ENCODE peak calls at places on chromosomes 7 and 10, in four cellular contexts. E is tibial nerve, I is mucosa of descending colon, Z is HCT116. Q is an unnamed sample. For H3K36me3, the result is how much of the 10 kb centered on the place peaks cover.

GRCh38 chr7:114180556-114181266 is 233.9 kb upstream of the FOXP2 start:
- DNase-seq in E (no peak), I (no peak), Z (no peak), Q (no peak)

GRCh38 chr7:50463035-50463434 is 12.9 kb upstream of the FIGNL1 start:
- DNase-seq in E (no peak), I (no peak), Z (no peak), Q (no peak)

GRCh38 chr7:28674359-28674782 is 262.1 kb downstream of the CREB5 start:
- DNase-seq in E (no peak), I (no peak), Z (no peak), Q (no peak)

GRCh38 chr10:73837072-73837471 is 25.7 kb upstream of the NDST2 start:
- DNase-seq in E (no peak), I (no peak), Z (no peak), Q (no peak)

GRCh38 chr10:47137311-47137851 is 162.6 kb upstream of the GDF10 start:
- DNase-seq in E (no peak), I (no peak), Z (peak), Q (peak)

GRCh38 chr7:29606287-29606721 is 42.7 kb downstream of the PRR15 start:
- DNase-seq in E (no peak), I (no peak), Z (no peak), Q (no peak)

GRCh38 chr7:94602181-94602580 is 53.8 kb downstream of the SGCE start:
- DNase-seq in E (no peak), I (no peak), Z (no peak), Q (no peak)

GRCh38 chr7:76262683-76263402 is 39.6 kb upstream of the HSPB1 start:
- DNase-seq in E (peak), I (peak), Z (peak), Q (peak)

GRCh38 chr7:101558742-101559325 is 70.3 kb downstream of the MYL10 start:
- DNase-seq in E (no peak), I (no peak), Z (no peak), Q (no peak)

GRCh38 chr7:78850093-78850740 is 603.2 kb downstream of the MAGI2 start:
- DNase-seq in E (no peak), I (no peak), Z (no peak), Q (no peak)

GRCh38 chr7:36272567-36273269 is 116.9 kb upstream of the ANLN start:
- DNase-seq in E (no peak), I (no peak), Z (no peak), Q (no peak)

GRCh38 chr10:79487296-79488194 is 24.8 kb upstream of the EIF5AL1 start:
- DNase-seq in E (peak), I (peak), Z (peak), Q (no peak)

GRCh38 chr7:46360811-46361210 is 439.7 kb upstream of the IGFBP3 start:
- DNase-seq in E (no peak), I (no peak), Z (no peak), Q (no peak)

GRCh38 chr10:98135222-98135899 is 904 bp downstream of the R3HCC1L start:
- DNase-seq in E (no peak), I (no peak), Z (no peak), Q (no peak)

GRCh38 chr7:127678330-127678729 is 26.3 kb downstream of the SND1 start:
- DNase-seq in E (no peak), I (no peak), Z (no peak), Q (no peak)

GRCh38 chr10:114060456-114060855 is 16.8 kb downstream of the ADRB1 start:
- DNase-seq in E (no peak), I (no peak), Z (no peak), Q (no peak)

GRCh38 chr7:47482013-47482761 is 99.7 kb downstream of the TNS3 start:
- DNase-seq in E (no peak), I (no peak), Z (no peak), Q (peak)

GRCh38 chr10:43350139-43350538 is 21.3 kb upstream of the FXYD4 start:
- DNase-seq in E (no peak), I (no peak), Z (no peak), Q (no peak)

GRCh38 chr10:48464871-48465736 is 139.8 kb downstream of the ARHGAP22 start:
- DNase-seq in E (no peak), I (peak), Z (no peak), Q (no peak)

GRCh38 chr7:23357190-23358093 is 58.3 kb downstream of the MALSU1 start:
- DNase-seq in E (no peak), I (no peak), Z (peak), Q (peak)

GRCh38 chr10:124150807-124151417 is 57.5 kb upstream of the CHST15 start:
- DNase-seq in E (no peak), I (no peak), Z (no peak), Q (no peak)

GRCh38 chr10:60237977-60238376 is 151.7 kb downstream of the ANK3 start:
- DNase-seq in E (no peak), I (no peak), Z (no peak), Q (no peak)

GRCh38 chr7:117402109-117402508 is 25.2 kb downstream of the ASZ1 start:
- DNase-seq in E (no peak), I (no peak), Z (no peak), Q (peak)

DNA sequence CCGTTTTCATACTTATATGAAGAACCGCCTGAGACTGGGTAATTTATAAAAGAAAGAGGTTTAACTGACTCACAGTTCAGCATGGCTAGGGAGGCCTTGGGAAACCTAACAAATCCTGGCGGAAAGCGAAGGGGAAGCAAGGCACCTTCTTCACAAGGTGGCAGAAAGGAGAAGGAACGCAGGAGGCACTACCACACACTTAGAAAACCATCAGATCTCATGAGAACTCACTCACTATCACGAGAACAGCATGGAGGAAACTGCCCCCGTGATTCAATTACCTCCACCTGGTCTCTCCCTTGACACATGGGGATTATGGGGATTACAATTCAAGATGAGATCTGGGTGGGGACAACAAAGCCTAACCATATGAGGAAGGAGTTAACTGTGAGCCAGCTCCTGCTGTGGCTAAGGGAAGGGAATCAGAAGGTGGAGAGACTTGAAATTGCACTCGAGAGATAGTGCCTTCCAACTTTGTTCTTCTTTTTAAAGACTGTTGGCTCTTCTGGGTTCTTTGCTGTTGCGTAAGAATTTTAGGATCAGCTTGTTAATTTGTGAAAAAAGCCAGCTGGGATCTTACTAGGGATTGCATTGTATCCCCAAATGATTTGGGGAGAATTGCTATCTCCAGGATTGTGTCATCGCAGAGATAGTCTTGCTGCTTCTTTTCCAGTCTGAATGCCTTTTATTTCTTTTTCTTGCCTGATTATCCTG is 21.0 kb downstream of the OPTN start:
- DNase-seq in E (no peak), I (no peak), Z (no peak), Q (no peak)
- H3K36me3 ChIP-seq in E (under half), I (under half), Z (under half), Q (under half)

GRCh38 chr10:70762441-70763177 is 22.6 kb downstream of the TBATA start:
- DNase-seq in E (no peak), I (peak), Z (no peak), Q (no peak)

GRCh38 chr10:70761727-70762350 is 23.3 kb downstream of the TBATA start:
- DNase-seq in E (no peak), I (peak), Z (no peak), Q (no peak)

GRCh38 chr10:70760271-70760787 is 24.8 kb downstream of the TBATA start:
- DNase-seq in E (no peak), I (peak), Z (no peak), Q (no peak)

GRCh38 chr10:70759769-70760168 is 25.4 kb downstream of the TBATA start:
- DNase-seq in E (no peak), I (peak), Z (no peak), Q (no peak)

DNA sequence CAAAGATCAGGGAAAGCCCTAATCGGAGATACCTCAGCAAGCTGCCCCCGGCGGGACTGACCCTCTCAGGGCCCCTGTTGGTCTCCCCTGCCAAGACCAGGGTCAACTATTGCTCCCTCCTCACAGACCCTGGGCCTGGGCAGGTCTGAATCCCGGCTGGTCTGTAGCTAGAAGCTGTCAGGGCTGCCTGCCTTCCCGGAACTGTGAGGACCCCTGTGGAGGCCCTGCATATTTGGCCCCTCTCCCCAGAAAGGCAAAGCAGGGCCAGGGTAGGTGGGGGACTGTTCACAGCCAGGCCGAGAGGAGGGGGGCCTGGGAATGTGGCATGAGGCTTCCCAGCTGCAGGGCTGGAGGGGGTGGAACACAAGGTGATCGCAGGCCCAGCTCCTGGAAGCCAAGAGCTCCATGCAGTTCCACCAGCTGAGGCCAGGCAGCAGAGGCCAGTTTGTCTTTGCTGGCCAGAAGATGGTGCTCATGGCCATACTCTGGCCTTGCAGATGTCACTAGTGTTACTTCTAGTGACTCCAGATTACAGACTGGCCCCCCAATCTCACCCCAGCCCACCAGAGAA is 24.1 kb downstream of the TBATA start:
- DNase-seq in E (no peak), I (peak), Z (no peak), Q (no peak)
- TF ChIP-seq CTCF in E (no peak), I (no peak), Z (no peak), Q (no peak)

DNA sequence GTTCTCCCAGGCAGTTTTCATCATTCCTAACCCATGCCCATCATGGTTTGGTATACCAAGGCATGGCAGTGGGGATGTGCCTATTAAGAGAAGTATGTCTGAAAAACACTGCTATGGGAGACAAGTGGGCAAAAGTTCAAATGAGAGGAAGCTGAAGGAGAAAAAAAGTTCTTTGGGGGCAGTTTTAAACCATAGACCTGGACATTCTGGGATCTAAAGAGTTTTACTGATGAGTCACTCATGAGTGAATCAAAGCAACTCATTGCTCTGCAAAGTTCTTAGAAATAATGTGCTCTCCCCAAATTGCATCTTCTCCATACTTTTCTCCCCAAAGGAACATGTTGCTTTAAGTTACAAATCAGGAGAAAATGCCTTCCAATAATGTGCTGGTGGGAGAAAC is 256.9 kb upstream of the MTPN start:
- DNase-seq in E (no peak), I (no peak), Z (no peak), Q (no peak)
- H3K36me3 ChIP-seq in E (under half), I (under half), Z (under half), Q (under half)

DNA sequence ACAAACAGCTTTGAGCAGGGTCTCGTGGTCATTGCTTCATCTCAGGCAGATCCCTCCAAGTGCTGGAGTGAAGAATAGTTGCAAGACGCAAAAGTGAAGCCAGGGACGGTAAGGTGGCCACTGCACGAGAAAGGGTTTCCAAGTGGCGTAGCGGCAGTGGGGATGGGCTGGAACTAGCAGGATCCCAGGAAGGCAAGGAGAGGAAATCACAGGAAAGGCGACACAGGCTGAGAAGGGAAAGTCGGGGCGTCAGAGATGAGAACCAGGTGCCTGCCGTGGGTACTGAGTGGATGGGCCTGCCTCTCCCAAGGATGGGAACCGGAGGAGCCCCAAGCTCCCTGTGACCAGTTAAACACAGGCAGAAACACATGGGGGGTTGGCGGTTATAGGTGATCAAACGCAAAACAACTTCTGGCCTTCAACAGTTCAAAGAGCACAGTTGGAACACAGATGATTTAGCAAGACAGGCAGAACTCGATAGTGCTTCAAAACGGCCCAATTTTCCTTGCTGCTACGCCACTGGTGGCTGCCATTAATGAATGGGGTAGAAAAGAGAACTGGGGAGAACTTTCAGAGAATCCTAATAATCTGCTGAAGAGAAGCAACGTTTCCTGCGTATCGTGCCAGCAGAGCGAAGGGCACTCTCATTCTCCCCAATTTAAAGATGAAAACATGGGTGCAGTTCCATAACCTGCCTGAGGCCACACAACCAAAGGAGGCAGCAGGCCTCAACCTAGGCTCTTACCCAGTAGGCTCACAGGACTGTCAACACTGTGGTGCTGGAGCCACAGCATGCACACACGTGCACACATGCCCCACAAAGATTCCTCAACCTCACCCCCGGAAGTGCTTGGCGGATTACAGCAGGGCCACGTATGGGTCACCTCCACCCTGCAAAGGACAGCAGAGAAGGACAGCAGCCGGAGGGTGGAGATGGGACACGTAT is 61.9 kb downstream of the MAD1L1 start:
- DNase-seq in E (no peak), I (no peak), Z (no peak), Q (no peak)
- TF ChIP-seq CTCF in E (no peak), I (no peak), Z (no peak), Q (no peak)

GRCh38 chr7:120807390-120807789 is 50.6 kb downstream of the TSPAN12 start:
- DNase-seq in E (no peak), I (no peak), Z (no peak), Q (no peak)
- H3K36me3 ChIP-seq in E (under half), I (under half), Z (under half), Q (under half)

GRCh38 chr10:12063483-12063818 is 5.3 kb upstream of the DHTKD1 start:
- DNase-seq in E (no peak), I (no peak), Z (no peak), Q (no peak)

GRCh38 chr10:12073526-12073925 is 4.8 kb downstream of the DHTKD1 start:
- DNase-seq in E (no peak), I (no peak), Z (no peak), Q (no peak)

GRCh38 chr10:12062754-12063482 is 5.8 kb upstream of the DHTKD1 start:
- DNase-seq in E (no peak), I (no peak), Z (no peak), Q (no peak)

GRCh38 chr10:12067336-12067735 is 1.4 kb upstream of the DHTKD1 start:
- DNase-seq in E (no peak), I (no peak), Z (no peak), Q (peak)

GRCh38 chr10:12068467-12069269 is at the start of gene DHTKD1:
- DNase-seq in E (peak), I (peak), Z (peak), Q (peak)
- TF ChIP-seq CTCF in E (peak), I (peak), Z (no peak), Q (peak)

Q was measured in kidney epithelial cell.